ENCODE peak calls at places on chromosome 4, in eight cellular contexts. C is A549, U is IMR-90, Z is WTC11, G is SK-N-SH, T is K562, J is HepG2, V is GM12878. P is an unnamed sample.

GRCh38 chr4:78613522-78614311 is 62.1 kb downstream of the ANXA3 start:
- DNase-seq in C (no peak), U (no peak), Z (no peak), G (no peak), T (peak), J (no peak), V (peak), P (no peak)

GRCh38 chr4:5524451-5524850 is 183.9 kb downstream of the EVC2 start:
- DNase-seq in C (no peak), U (no peak), Z (no peak), G (no peak), T (no peak), J (no peak), V (no peak), P (no peak)

GRCh38 chr4:108906006-108906405 is 143.2 kb upstream of the ETNPPL start:
- DNase-seq in C (no peak), U (no peak), Z (peak), G (no peak), T (no peak), J (no peak), V (no peak), P (no peak)

GRCh38 chr4:14000091-14000814 is 372.7 kb upstream of the BOD1L1 start:
- DNase-seq in C (no peak), U (peak), Z (no peak), G (no peak), T (no peak), J (no peak), V (no peak), P (no peak)

GRCh38 chr4:174592985-174593335 is 70.7 kb upstream of the HPGD start:
- DNase-seq in C (no peak), U (peak), Z (no peak), G (no peak), T (no peak), J (no peak), V (no peak), P (no peak)

GRCh38 chr4:151627491-151627890 is 133.3 kb downstream of the GATB start:
- DNase-seq in C (no peak), U (peak), Z (no peak), G (no peak), T (no peak), J (no peak), V (no peak), P (no peak)

GRCh38 chr4:98653890-98654867 is 4.2 kb downstream of the TSPAN5 start:
- DNase-seq in C (peak), U (peak), Z (no peak), G (no peak), T (no peak), J (no peak), V (no peak), P (no peak)

GRCh38 chr4:119103263-119103662 is 32.4 kb upstream of the MYOZ2 start:
- DNase-seq in C (peak), U (peak), Z (no peak), G (no peak), T (no peak), J (peak), V (no peak), P (no peak)

GRCh38 chr4:121108557-121108956 is 36.2 kb upstream of the NDNF start:
- DNase-seq in C (no peak), U (no peak), Z (no peak), G (no peak), T (no peak), J (no peak), V (no peak), P (no peak)

GRCh38 chr4:7187297-7187592 is 5.1 kb upstream of the SORCS2 start:
- DNase-seq in C (no peak), U (no peak), Z (no peak), G (no peak), T (no peak), J (no peak), V (no peak), P (no peak)

GRCh38 chr4:33940281-33940680 is 2304.0 kb downstream of the ARAP2 start:
- DNase-seq in C (no peak), U (no peak), Z (no peak), G (no peak), T (no peak), J (no peak), V (no peak), P (no peak)

GRCh38 chr4:23999714-24000113 is 109.9 kb upstream of the PPARGC1A start:
- DNase-seq in C (no peak), U (peak), Z (no peak), G (no peak), T (no peak), J (no peak), V (no peak), P (no peak)

GRCh38 chr4:120773641-120774040 is 148.9 kb downstream of the PRDM5 start:
- DNase-seq in C (no peak), U (no peak), Z (no peak), G (no peak), T (no peak), J (no peak), V (no peak), P (no peak)

GRCh38 chr4:61200991-61201526 is 933 bp downstream of the ADGRL3 start:
- DNase-seq in C (no peak), U (no peak), Z (peak), G (peak), T (no peak), J (no peak), V (no peak), P (no peak)

GRCh38 chr4:38109896-38110295 is 149.7 kb downstream of the PTTG2 start:
- DNase-seq in C (no peak), U (no peak), Z (no peak), G (no peak), T (no peak), J (peak), V (no peak), P (no peak)

GRCh38 chr4:165506780-165507305 is 128.0 kb downstream of the CPE start:
- DNase-seq in C (no peak), U (no peak), Z (no peak), G (no peak), T (no peak), J (no peak), V (no peak), P (no peak)

GRCh38 chr4:38675167-38676121 is 11.4 kb downstream of the KLF3 start:
- DNase-seq in C (peak), U (peak), Z (peak), G (peak), T (peak), J (peak), V (no peak), P (peak)

GRCh38 chr4:81635747-81636146 is 164.0 kb upstream of the RASGEF1B start:
- DNase-seq in C (no peak), U (no peak), Z (no peak), G (no peak), T (no peak), J (no peak), V (peak), P (no peak)

DNA sequence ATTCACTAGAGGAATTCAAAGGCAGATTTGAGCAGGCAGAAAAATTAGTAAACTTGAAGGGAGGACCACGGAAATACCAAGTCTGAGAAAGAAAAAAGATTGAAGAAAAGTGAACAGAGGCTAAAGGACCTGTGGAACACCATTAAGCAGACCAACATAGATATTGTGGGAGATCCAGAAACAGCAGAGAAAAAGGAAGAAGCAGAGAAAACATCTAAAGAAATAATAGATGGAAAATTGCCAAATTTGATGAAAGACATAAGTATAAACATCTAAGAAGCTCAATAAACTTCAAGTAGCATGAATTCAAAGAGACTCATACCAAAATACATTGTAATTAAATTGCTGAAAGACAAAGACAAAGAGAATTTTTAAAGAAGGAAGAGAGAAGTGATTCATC is 31.0 kb downstream of the ADAMTS3 start:
- DNase-seq in C (no peak), U (no peak), Z (no peak), G (no peak), T (no peak), J (no peak), V (no peak), P (no peak)
- TF ChIP-seq USF2 in C (no peak), U (no peak), Z (no peak), G (no peak), T (no peak), J (no peak), V (no peak), P (no peak)

GRCh38 chr4:67725981-67726380 is 25.0 kb upstream of the UBA6 start:
- DNase-seq in C (no peak), U (peak), Z (no peak), G (no peak), T (no peak), J (no peak), V (no peak), P (no peak)

GRCh38 chr4:67723949-67724348 is 23.0 kb upstream of the UBA6 start:
- DNase-seq in C (no peak), U (no peak), Z (peak), G (peak), T (no peak), J (no peak), V (no peak), P (peak)

GRCh38 chr4:67721770-67722597 is 21.0 kb upstream of the UBA6 start:
- DNase-seq in C (no peak), U (peak), Z (peak), G (no peak), T (no peak), J (no peak), V (no peak), P (no peak)

GRCh38 chr4:67725132-67725531 is 24.2 kb upstream of the UBA6 start:
- DNase-seq in C (no peak), U (no peak), Z (no peak), G (no peak), T (no peak), J (no peak), V (no peak), P (no peak)

GRCh38 chr4:67727124-67727850 is 26.3 kb upstream of the UBA6 start:
- DNase-seq in C (no peak), U (peak), Z (no peak), G (no peak), T (no peak), J (no peak), V (no peak), P (no peak)
- TF ChIP-seq USF2 in C (no peak), U (no peak), Z (no peak), G (no peak), T (no peak), J (no peak), V (no peak), P (no peak)

GRCh38 chr4:41442818-41443217 is 95.1 kb upstream of the LIMCH1 start:
- DNase-seq in C (no peak), U (no peak), Z (no peak), G (no peak), T (no peak), J (no peak), V (no peak), P (no peak)
- TF ChIP-seq USF2 in C (no peak), U (no peak), Z (no peak), G (no peak), T (no peak), J (no peak), V (no peak), P (no peak)

GRCh38 chr4:112910109-112910736 is 139.2 kb upstream of the ANK2 start:
- DNase-seq in C (no peak), U (peak), Z (no peak), G (peak), T (no peak), J (no peak), V (no peak), P (no peak)
- TF ChIP-seq USF2 in C (no peak), U (no peak), Z (no peak), G (no peak), T (no peak), J (no peak), V (no peak), P (no peak)

GRCh38 chr4:155624478-155624877 is 42.2 kb upstream of the GUCY1A1 start:
- DNase-seq in C (no peak), U (no peak), Z (no peak), G (no peak), T (no peak), J (no peak), V (no peak), P (no peak)

GRCh38 chr4:155629831-155630425 is 36.7 kb upstream of the GUCY1A1 start:
- DNase-seq in C (no peak), U (peak), Z (no peak), G (no peak), T (no peak), J (no peak), V (no peak), P (no peak)

GRCh38 chr4:155632314-155632713 is 34.3 kb upstream of the GUCY1A1 start:
- DNase-seq in C (no peak), U (no peak), Z (no peak), G (no peak), T (no peak), J (no peak), V (no peak), P (no peak)

DNA sequence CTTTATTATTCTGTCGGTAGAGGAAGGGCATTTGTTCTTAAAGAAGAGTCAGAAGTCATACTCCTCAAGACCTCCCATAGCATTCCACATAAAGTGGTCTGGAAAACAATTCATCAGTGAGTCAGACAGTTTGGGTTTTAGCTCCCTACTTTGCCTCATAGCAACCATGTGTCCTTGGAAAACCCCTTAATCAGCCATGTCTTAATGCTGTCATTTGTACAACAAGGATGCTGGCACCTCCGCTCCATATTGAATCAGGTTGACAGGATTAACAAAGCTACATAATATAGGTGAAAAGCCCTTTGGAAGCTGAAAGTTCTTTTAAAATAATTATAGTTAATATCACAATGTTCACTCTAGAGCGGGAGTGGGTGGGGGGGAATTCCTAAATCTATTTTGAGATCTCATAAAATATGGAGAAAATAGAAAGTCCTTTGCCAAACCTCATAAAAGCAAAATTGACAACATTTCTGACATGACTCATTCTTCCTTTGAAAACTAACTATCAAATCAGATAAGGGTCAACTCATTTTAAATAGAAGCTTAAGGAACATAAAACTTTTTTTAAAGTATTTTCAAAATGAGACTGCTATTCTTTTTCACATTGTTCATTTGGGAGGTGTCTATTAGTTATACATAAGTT is 37.3 kb upstream of the GUCY1A1 start:
- DNase-seq in C (no peak), U (peak), Z (no peak), G (no peak), T (no peak), J (no peak), V (no peak), P (no peak)
- TF ChIP-seq USF2 in C (no peak), U (no peak), Z (no peak), G (no peak), T (no peak), J (no peak), V (no peak), P (no peak)

GRCh38 chr4:72779256-72779655 is 210.2 kb upstream of the ADAMTS3 start:
- DNase-seq in C (no peak), U (no peak), Z (no peak), G (no peak), T (no peak), J (no peak), V (no peak), P (no peak)
- TF ChIP-seq USF2 in C (no peak), U (no peak), Z (no peak), G (no peak), T (no peak), J (no peak), V (no peak), P (no peak)

P was measured in H1.